ENCODE peak calls at places on chromosomes 16 and 17, in six cellular contexts. U is naive B cell, X is iris pigment epithelial cell, P is GM20000, N is H1, R is NCI-H1417. A is an unnamed sample.

GRCh38 chr16:80105160-80105559 is 435.6 kb upstream of the DYNLRB2 start:
- DNase-seq in P (no peak), N (no peak), R (no peak), X (no peak), U (no peak), A (no peak)

GRCh38 chr17:82863941-82864720 is 24.3 kb upstream of the ZNF750 start:
- DNase-seq in P (peak), N (no peak), R (peak), X (peak), U (peak), A (no peak)

GRCh38 chr16:230949-231348 is 1.7 kb upstream of the LUC7L start:
- DNase-seq in N (no peak), P (no peak), U (no peak), R (no peak), X (no peak), A (no peak)

GRCh38 chr17:72560303-72561247 is 439.8 kb downstream of the SOX9 start:
- DNase-seq in X (peak), N (no peak), R (peak), U (peak), P (peak), A (peak)

GRCh38 chr17:75850928-75851692 is 4.0 kb downstream of the WBP2 start:
- DNase-seq in X (no peak), U (no peak), R (no peak), P (no peak), N (no peak), A (no peak)

GRCh38 chr17:78179372-78179771 is 7.5 kb downstream of the TK1 start:
- DNase-seq in R (no peak), U (no peak), N (no peak), X (peak), P (no peak), A (no peak)

GRCh38 chr17:7235693-7236665 is 1.7 kb upstream of the DVL2 start:
- DNase-seq in U (no peak), P (no peak), X (peak), R (no peak), N (no peak), A (peak)

GRCh38 chr17:37299257-37299985 is 76.4 kb upstream of the C17orf78 start:
- DNase-seq in R (peak), X (no peak), U (no peak), P (no peak), N (no peak), A (no peak)

GRCh38 chr17:45906927-45907622 is 12.7 kb downstream of the MAPT start:
- DNase-seq in U (no peak), R (no peak), P (no peak), X (no peak), N (no peak), A (no peak)

GRCh38 chr17:39604911-39605491 is 2.7 kb downstream of the NEUROD2 start:
- DNase-seq in U (no peak), P (no peak), N (no peak), X (no peak), R (no peak), A (no peak)

GRCh38 chr17:14712471-14713075 is 411.7 kb downstream of the HS3ST3B1 start:
- DNase-seq in N (no peak), X (peak), P (no peak), U (no peak), R (no peak), A (no peak)

GRCh38 chr16:73956592-73957495 is 339.8 kb upstream of the PSMD7 start:
- DNase-seq in R (peak), X (peak), P (peak), U (peak), N (no peak), A (peak)